ENCODE peak calls at places on chromosomes 13 and 19, in six cellular contexts. K is tibial nerve; H is A549; I is CD8-positive, alpha-beta memory T cell; L is heart left ventricle; X is tibial artery. Z is an unnamed sample. For H3K4me1 and H3K9me3, the result is how much of the 10 kb centered on the place peaks cover.

GRCh38 chr19:9877775-9878510 is 42.8 kb downstream of the PIN1 start:
- DNase-seq in L (no peak), K (no peak), I (no peak), H (no peak), X (no peak), Z (no peak)

GRCh38 chr13:98687319-98687718 is 65.2 kb downstream of the SLC15A1 start:
- DNase-seq in I (no peak), H (no peak), K (no peak), L (no peak), X (no peak), Z (no peak)

GRCh38 chr19:45403781-45404556 is 900 bp downstream of the PPP1R13L start:
- DNase-seq in L (peak), X (peak), K (no peak), H (peak), I (peak), Z (no peak)

GRCh38 chr19:39138221-39139211 is 12.9 kb downstream of the PAK4 start:
- DNase-seq in X (no peak), H (no peak), K (no peak), L (no peak), I (no peak), Z (no peak)

GRCh38 chr13:37446503-37446902 is 152.1 kb downstream of the POSTN start:
- DNase-seq in H (no peak), I (no peak), L (peak), K (no peak), X (peak), Z (peak)

GRCh38 chr19:9323557-9323918 is 441 bp upstream of the ZNF559 start:
- DNase-seq in X (peak), I (peak), H (peak), L (peak), K (peak), Z (peak)

GRCh38 chr13:107734891-107735620 is 480.3 kb downstream of the LIG4 start:
- DNase-seq in H (no peak), I (no peak), K (no peak), L (no peak), X (no peak), Z (no peak)

GRCh38 chr19:45468803-45469131 is 971 bp downstream of the FOSB start:
- DNase-seq in H (peak), L (no peak), I (peak), K (peak), X (no peak), Z (no peak)

GRCh38 chr13:55106509-55106908 is 2034.2 kb upstream of the PRR20A start:
- DNase-seq in I (no peak), L (no peak), K (no peak), H (no peak), X (no peak), Z (no peak)

GRCh38 chr13:39373108-39373507 is 229.9 kb downstream of the LHFPL6 start:
- DNase-seq in X (no peak), K (no peak), I (no peak), L (no peak), H (no peak), Z (no peak)
- H3K4me1 ChIP-seq in X (under half), K (under half), I (under half), L (under half), H (under half), Z (under half)

DNA sequence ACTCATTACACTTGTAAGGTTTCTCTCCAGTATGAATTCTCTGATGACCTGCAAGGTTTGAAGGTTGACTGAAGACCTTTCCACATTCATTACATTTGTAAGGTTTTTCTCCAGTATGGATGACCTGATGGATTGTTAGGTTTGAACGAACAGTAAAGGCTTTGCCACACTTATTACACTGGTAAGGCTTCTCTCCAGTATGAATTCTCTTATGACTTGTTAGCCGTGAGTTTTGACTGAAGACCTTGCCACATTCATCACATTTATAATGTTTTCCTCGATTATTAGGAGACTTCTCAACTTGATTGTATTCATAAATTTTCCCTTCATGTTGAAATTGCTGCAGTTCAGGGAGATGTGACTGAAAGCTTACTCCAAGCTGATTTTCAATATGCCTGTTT is 6.8 kb upstream of the ZNF347 start:
- DNase-seq in K (no peak), L (no peak), H (no peak), X (no peak), I (no peak), Z (no peak)
- H3K9me3 ChIP-seq in K (half or more), L (under half), H (half or more), X (under half), I (under half), Z (under half)

DNA sequence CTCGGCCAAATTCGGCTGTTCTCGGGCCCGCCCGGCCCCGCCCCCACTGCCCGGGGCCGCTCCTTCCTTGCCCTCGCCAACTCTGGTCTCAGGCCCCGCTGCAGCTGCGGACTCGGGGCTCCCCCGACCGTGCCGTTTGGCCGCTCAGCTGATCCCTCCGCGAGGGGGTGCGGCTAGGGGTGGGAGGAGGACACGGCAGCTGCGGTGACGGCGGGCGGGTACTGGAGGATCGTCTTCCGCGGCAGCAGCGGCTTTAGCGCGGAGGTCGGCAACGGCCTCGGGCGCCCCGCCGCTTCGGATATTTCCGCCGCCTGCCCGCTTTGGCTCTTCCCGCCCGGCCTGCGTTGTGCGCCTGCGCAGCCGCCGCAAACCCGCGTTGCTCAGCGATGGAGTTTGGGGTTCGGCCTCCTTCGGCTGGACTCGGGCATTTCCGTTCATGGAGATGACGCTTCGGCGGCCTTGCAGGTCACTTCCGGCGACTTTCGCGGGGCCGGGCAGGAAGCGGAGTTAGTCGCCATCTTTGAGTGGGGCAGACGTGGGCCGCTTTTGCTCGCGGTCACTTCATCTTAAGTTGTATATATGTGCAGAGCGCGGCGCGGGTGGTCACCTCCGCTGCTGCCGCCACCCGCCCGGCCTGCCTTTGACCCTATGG is 338 bp upstream of the UBE2M start:
- DNase-seq in H (peak), L (peak), K (peak), X (peak), I (peak), Z (peak)
- H3K4me1 ChIP-seq in H (under half), L (half or more), K (half or more), X (under half), I (half or more), Z (under half)

DNA sequence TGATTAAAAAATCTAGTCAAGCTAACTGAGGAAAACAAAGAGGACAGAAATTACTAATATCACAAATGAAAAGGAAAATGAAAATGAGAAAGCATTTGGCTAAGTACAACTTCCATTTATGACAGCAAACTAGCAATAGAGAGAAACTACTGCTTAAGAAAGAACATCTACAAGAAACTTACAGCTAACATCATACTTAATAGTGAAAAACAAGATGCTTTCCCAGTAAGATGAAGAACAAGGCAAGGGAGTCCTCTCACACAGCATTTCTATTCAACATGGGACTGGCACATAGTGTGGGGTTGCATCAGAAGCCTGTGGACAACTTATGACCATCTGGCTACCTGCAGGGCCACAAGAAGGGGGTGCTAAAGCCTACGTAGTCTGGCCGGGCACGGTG is 39.3 kb downstream of the ZNF44 start:
- DNase-seq in H (no peak), I (no peak), X (no peak), L (no peak), K (no peak), Z (no peak)
- H3K9me3 ChIP-seq in H (under half), I (under half), X (under half), L (under half), K (half or more), Z (under half)

GRCh38 chr19:17620696-17621095 is 65.2 kb downstream of the COLGALT1 start:
- DNase-seq in X (no peak), I (no peak), L (no peak), K (no peak), H (no peak), Z (no peak)
- H3K4me1 ChIP-seq in X (under half), I (under half), L (under half), K (under half), H (under half), Z (under half)

DNA sequence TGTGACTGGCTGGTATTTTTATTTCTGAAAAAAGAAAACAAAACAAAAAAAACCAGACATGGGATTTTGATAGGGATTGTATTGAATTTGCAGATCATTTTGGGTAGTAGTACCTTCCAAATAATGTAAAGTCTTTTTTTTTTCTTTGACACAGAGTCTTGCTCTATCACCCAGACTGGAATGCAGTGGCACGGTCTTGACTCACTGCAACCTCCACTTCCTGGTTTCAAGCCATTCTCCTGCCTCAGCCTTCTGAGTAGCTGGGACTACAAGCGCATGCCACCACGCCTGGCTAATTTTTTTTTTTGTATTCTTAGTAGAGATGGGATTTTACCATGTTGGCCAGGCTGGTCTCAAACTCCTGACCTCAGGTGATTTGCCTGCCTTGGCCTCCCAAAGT is 4.2 kb downstream of the ZNF101 start:
- DNase-seq in X (no peak), H (no peak), I (no peak), K (no peak), L (no peak), Z (no peak)
- H3K9me3 ChIP-seq in X (under half), H (under half), I (under half), K (under half), L (under half), Z (under half)